ENCODE peak calls at places on chromosomes 6 and 20, in seven cellular contexts. C, B, N, H, P, F and I are unnamed samples.

GRCh38 chr20:59170406-59171349 is 7.1 kb downstream of the ZNF831 start:
- DNase-seq in C (no peak), B (peak), N (no peak), H (no peak), P (no peak), F (peak), I (no peak)

GRCh38 chr6:169847773-169848380 is 96.5 kb downstream of the ERMARD start:
- DNase-seq in C (no peak), B (no peak), N (no peak), H (peak), P (no peak), F (no peak), I (no peak)

GRCh38 chr6:22251331-22251730 is 45.5 kb downstream of the PRL start:
- DNase-seq in C (peak), B (no peak), N (no peak), H (no peak), P (no peak), F (peak), I (peak)

GRCh38 chr20:56985286-56985685 is 281.2 kb downstream of the BMP7 start:
- DNase-seq in C (no peak), B (no peak), N (no peak), H (no peak), P (no peak), F (peak), I (no peak)

GRCh38 chr6:75896526-75896925 is 147.5 kb downstream of the MYO6 start:
- DNase-seq in C (no peak), B (peak), N (no peak), H (no peak), P (no peak), F (no peak), I (no peak)

GRCh38 chr6:33717857-33718552 is 6.5 kb upstream of the UQCC2 start:
- DNase-seq in C (no peak), B (no peak), N (no peak), H (no peak), P (no peak), F (no peak), I (no peak)

GRCh38 chr20:57680934-57681914 is 28.6 kb downstream of the PMEPA1 start:
- DNase-seq in C (no peak), B (no peak), N (no peak), H (no peak), P (no peak), F (peak), I (no peak)

GRCh38 chr6:37083243-37084138 is 78.0 kb downstream of the FGD2 start:
- DNase-seq in C (peak), B (peak), N (no peak), H (no peak), P (no peak), F (peak), I (peak)

GRCh38 chr6:19753822-19754221 is 83.3 kb upstream of the ID4 start:
- DNase-seq in C (no peak), B (no peak), N (no peak), H (no peak), P (no peak), F (no peak), I (no peak)

GRCh38 chr6:144349690-144350132 is 64.6 kb downstream of the UTRN start:
- DNase-seq in C (peak), B (no peak), N (no peak), H (no peak), P (no peak), F (no peak), I (no peak)

GRCh38 chr20:38278150-38278549 is 17.6 kb upstream of the KIAA1755 start:
- DNase-seq in C (peak), B (no peak), N (peak), H (no peak), P (no peak), F (no peak), I (peak)

GRCh38 chr6:27604986-27605385 is 132.1 kb upstream of the ZNF184 start:
- DNase-seq in C (no peak), B (peak), N (no peak), H (peak), P (no peak), F (peak), I (peak)

GRCh38 chr6:52640916-52641315 is 30.0 kb upstream of the TMEM14A start:
- DNase-seq in C (no peak), B (no peak), N (no peak), H (no peak), P (no peak), F (no peak), I (no peak)

GRCh38 chr6:21079468-21080048 is 514.0 kb upstream of the SOX4 start:
- DNase-seq in C (peak), B (peak), N (no peak), H (no peak), P (no peak), F (peak), I (peak)

GRCh38 chr20:35077341-35077740 is 15.3 kb downstream of the TRPC4AP start:
- DNase-seq in C (no peak), B (no peak), N (no peak), H (no peak), P (no peak), F (no peak), I (no peak)

GRCh38 chr6:4967301-4968030 is 36.4 kb downstream of the RPP40 start:
- DNase-seq in C (no peak), B (no peak), N (no peak), H (no peak), P (no peak), F (peak), I (no peak)

GRCh38 chr6:140271759-140272377 is 897.4 kb upstream of the CITED2 start:
- DNase-seq in C (no peak), B (no peak), N (peak), H (no peak), P (no peak), F (no peak), I (no peak)

GRCh38 chr6:4059115-4059777 is 19.7 kb downstream of the FAM217A start:
- DNase-seq in C (peak), B (peak), N (no peak), H (no peak), P (no peak), F (no peak), I (peak)

GRCh38 chr6:14858808-14859207 is 387.1 kb upstream of the JARID2 start:
- DNase-seq in C (no peak), B (no peak), N (no peak), H (no peak), P (no peak), F (no peak), I (no peak)

GRCh38 chr6:158837684-158838625 is 18.8 kb upstream of the EZR start:
- DNase-seq in C (peak), B (peak), N (no peak), H (no peak), P (no peak), F (peak), I (no peak)

GRCh38 chr20:63708301-63709148 is 686 bp downstream of the ZGPAT start:
- DNase-seq in C (no peak), B (no peak), N (no peak), H (peak), P (peak), F (peak), I (no peak)

GRCh38 chr6:79048611-79049010 is 29.4 kb downstream of the PHIP start:
- DNase-seq in C (peak), B (peak), N (no peak), H (peak), P (no peak), F (peak), I (peak)

GRCh38 chr20:3804781-3805180 is 8.7 kb downstream of the CDC25B start:
- DNase-seq in C (no peak), B (no peak), N (no peak), H (no peak), P (no peak), F (no peak), I (no peak)

GRCh38 chr20:18004389-18005031 is 35.7 kb downstream of the MGME1 start:
- DNase-seq in C (peak), B (peak), N (no peak), H (no peak), P (no peak), F (peak), I (peak)

DNA sequence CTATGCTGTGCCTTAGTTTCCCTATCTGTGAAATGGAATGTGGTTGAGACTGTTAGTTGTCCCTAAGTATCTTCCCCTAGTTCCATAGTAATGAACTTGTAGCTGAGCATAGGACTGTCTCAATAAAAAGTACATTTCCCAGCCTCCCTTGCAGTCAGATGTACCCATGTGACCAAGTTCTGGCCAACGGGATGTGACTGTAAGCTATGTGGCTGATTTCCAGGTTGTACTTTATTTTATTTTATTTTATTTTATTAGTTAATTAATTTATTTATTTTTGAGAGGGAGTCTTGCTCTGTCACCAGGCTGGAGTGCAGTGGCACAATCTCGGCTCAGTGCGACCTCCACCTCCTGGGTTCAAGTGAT is 81.7 kb upstream of the PTPN1 start:
- DNase-seq in C (no peak), B (no peak), N (no peak), H (no peak), P (no peak), F (no peak), I (no peak)
- H2BK5ac ChIP-seq in C (peak), B (no peak), N (no peak), H (no peak), P (no peak), F (no peak), I (no peak)

DNA sequence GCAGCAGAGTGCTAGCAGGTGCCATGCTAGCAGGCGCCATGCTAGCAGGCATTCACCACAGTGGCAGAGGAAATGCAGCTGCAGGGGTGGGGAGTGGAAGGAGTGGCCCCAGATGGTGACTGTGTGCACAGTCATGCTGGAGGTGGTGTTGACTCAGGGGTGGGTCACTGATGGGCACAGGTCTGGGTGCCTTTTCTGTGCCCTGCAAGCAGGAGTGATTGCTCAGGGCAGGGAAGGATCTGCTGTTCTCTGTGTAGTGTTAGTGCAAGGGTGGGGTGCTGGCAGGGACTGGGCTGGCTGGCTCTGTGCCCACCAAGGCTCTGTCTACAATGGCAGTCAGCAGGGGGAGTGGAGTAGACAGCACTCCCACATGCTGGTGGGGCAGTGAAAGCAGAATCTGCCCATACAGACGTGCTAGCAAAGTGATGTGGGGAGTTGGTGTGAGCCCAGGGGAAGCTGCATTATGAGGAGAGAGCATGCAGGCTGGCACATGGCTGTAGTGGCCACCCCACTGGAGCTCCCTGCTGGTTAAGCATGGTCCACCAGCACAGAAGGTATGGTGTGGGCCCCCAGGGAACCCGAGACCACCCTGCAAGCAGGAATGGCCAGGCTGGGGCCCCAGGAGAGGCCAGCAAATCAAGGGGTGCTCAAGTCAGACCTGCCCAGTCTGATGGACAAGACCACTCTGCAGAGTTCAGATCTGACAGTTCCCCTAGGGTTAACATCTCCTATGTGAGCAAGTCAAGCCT is 11.4 kb upstream of the TSPYL4 start:
- DNase-seq in C (peak), B (no peak), N (no peak), H (no peak), P (no peak), F (no peak), I (no peak)
- H3K18ac ChIP-seq in C (no peak), B (no peak), N (no peak), H (no peak), P (no peak), F (no peak), I (no peak)

GRCh38 chr20:51734876-51735499 is 33.2 kb downstream of the ATP9A start:
- DNase-seq in C (no peak), B (no peak), N (no peak), H (no peak), P (no peak), F (no peak), I (no peak)
- H3K27ac ChIP-seq in C (no peak), B (no peak), N (no peak), H (no peak), P (no peak), F (no peak), I (no peak)

GRCh38 chr6:11956781-11957180 is 55.3 kb upstream of the HIVEP1 start:
- DNase-seq in C (no peak), B (no peak), N (no peak), H (no peak), P (no peak), F (no peak), I (no peak)
- H2BK5ac ChIP-seq in C (no peak), B (no peak), N (no peak), H (no peak), P (no peak), F (no peak), I (no peak)